ENCODE peak calls at places on chromosomes 4 and X, in ten cellular contexts. S, O, R, U, D, X, F, P, T and A are unnamed samples.

GRCh38 chr4:95388911-95389310 is 159.9 kb downstream of the UNC5C start:
- DNase-seq in F (no peak), X (no peak), R (no peak), T (no peak), D (no peak), S (no peak), P (no peak), O (no peak), U (no peak), A (no peak)

GRCh38 chr4:126630171-126630570 is 1002.6 kb upstream of the INTU start:
- DNase-seq in R (no peak), D (no peak), U (no peak), P (no peak), T (no peak), O (no peak), X (no peak), S (no peak), F (no peak), A (peak; percentile 38)

GRCh38 chr4:102318105-102318504 is 27.2 kb downstream of the SLC39A8 start:
- DNase-seq in D (no peak), R (no peak), U (no peak), O (no peak), F (no peak), X (no peak), T (no peak), S (no peak), P (no peak), A (no peak)

GRCh38 chr4:82715731-82716617 is 82.6 kb downstream of the SCD5 start:
- DNase-seq in S (no peak), R (no peak), X (no peak), U (no peak), F (no peak), O (no peak), T (no peak), P (peak; percentile 90), D (no peak), A (no peak)

GRCh38 chr4:155762351-155762750 is 3.5 kb downstream of the GUCY1B1 start:
- DNase-seq in S (no peak), F (no peak), X (no peak), O (no peak), P (no peak), D (no peak), R (no peak), T (no peak), U (no peak), A (no peak)

GRCh38 chr4:17578482-17578891 is 1.5 kb downstream of the LAP3 start:
- DNase-seq in R (peak; percentile 59), T (peak; percentile 63), X (no peak), S (no peak), D (no peak), P (peak; percentile 71), U (no peak), F (no peak), O (no peak), A (no peak)

GRCh38 chrX:21989415-21989814 is 42.7 kb upstream of the PHEX start:
- DNase-seq in F (no peak), X (no peak), T (no peak), O (no peak), R (no peak), U (no peak), S (no peak), P (no peak), D (no peak), A (no peak)

GRCh38 chr4:145937990-145938611 is 522 bp downstream of the ZNF827 start:
- DNase-seq in X (no peak), S (peak; percentile 10), T (peak; percentile 49), P (peak; percentile 87), R (peak; percentile 64), U (no peak), D (no peak), F (no peak), O (peak; percentile 24), A (peak; percentile 60)

GRCh38 chr4:169013396-169013795 is 3.3 kb upstream of the CBR4 start:
- DNase-seq in T (no peak), F (no peak), X (no peak), R (no peak), D (no peak), U (no peak), S (no peak), O (no peak), P (no peak), A (no peak)

GRCh38 chr4:99022566-99022965 is 27.0 kb downstream of the METAP1 start:
- DNase-seq in X (no peak), D (no peak), F (no peak), S (no peak), P (no peak), T (no peak), O (no peak), U (no peak), R (no peak), A (no peak)

GRCh38 chrX:53321216-53321942 is 40.0 kb upstream of the IQSEC2 start:
- DNase-seq in X (no peak), T (no peak), P (peak; percentile 90), O (no peak), S (no peak), D (peak; percentile 33), R (no peak), F (no peak), U (no peak), A (peak; percentile 19)

GRCh38 chr4:90183254-90183653 is 56.1 kb downstream of the CCSER1 start:
- DNase-seq in F (no peak), R (no peak), D (no peak), X (no peak), S (no peak), T (peak; percentile 88), U (no peak), P (no peak), O (no peak), A (no peak)

GRCh38 chrX:68196939-68197791 is 236.1 kb downstream of the OPHN1 start:
- DNase-seq in D (peak; percentile 36), X (no peak), T (peak; percentile 52), S (peak; percentile 43), U (no peak), F (peak; percentile 37), P (peak; percentile 58), O (no peak), R (peak; percentile 37), A (peak; percentile 63)

GRCh38 chrX:102651968-102652744 is 873 bp downstream of the GPRASP1 start:
- DNase-seq in F (no peak), P (peak; percentile 54), U (no peak), S (peak; percentile 22), X (no peak), O (peak; percentile 53), D (peak; percentile 41), T (peak; percentile 14), R (no peak), A (peak; percentile 15)

GRCh38 chrX:109760241-109760921 is 27.3 kb upstream of the ACSL4 start:
- DNase-seq in F (no peak), R (no peak), O (no peak), X (no peak), P (no peak), D (no peak), S (no peak), T (no peak), U (no peak), A (peak; percentile 11)

DNA sequence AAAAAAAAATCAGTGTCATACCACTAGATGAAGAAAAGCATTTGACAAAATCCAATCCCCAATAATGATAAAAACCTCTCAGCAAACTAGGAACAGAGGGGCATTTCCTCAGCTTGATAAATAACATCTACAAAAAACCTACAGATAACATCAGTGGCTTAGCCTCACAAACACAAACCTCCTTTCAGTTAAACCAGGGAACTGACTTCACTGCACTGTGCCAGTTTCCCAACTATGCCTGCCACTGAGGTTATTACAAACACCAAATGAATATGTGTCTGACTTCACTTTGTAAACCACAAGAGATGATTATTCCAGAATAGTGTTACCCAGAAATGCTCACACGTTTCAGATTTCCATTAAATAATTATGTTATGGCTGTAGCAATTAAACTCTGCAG is 15.3 kb downstream of the MTMR8 start:
- DNase-seq in S (no peak), O (no peak), U (no peak), T (no peak), F (no peak), R (no peak), D (no peak), P (no peak), X (no peak), A (no peak)
- H3K9me3 ChIP-seq in S (no peaks in the 10 kb centered on the region), O (peaks cover 4% of the 10 kb centered on the region), U (no peaks in the 10 kb centered on the region), T (peaks cover 1% of the 10 kb centered on the region), F (peaks cover 49% of the 10 kb centered on the region), R (no peaks in the 10 kb centered on the region), D (no peaks in the 10 kb centered on the region), P (peaks cover 3% of the 10 kb centered on the region), X (no peaks in the 10 kb centered on the region), A (no peaks in the 10 kb centered on the region)

DNA sequence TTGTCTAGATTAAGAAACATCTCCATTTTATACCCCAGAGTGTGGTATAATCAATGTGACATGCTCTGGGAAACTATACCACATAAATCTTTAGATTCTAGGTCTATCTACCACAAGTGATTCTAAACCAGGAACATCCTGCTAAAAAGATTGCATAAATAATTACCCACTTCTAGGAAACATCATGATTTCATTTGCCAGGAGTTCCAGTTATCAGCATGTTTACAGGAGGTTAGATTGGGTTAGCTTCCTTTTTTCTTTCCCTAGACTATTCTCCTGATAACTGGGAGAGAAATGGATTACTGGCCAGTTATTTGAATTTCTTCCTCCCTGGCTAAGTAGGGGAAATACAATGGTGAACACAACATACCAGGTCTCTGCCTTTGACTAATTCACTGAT is 230.3 kb upstream of the BOD1L1 start:
- DNase-seq in D (no peak), F (no peak), U (no peak), R (no peak), P (no peak), X (no peak), T (no peak), S (no peak), O (no peak), A (no peak)
- H3K9me3 ChIP-seq in D (no peaks in the 10 kb centered on the region), F (no peaks in the 10 kb centered on the region), U (peaks cover 8% of the 10 kb centered on the region), R (no peaks in the 10 kb centered on the region), P (no peaks in the 10 kb centered on the region), X (no peaks in the 10 kb centered on the region), T (no peaks in the 10 kb centered on the region), S (no peaks in the 10 kb centered on the region), O (no peaks in the 10 kb centered on the region), A (no peaks in the 10 kb centered on the region)

DNA sequence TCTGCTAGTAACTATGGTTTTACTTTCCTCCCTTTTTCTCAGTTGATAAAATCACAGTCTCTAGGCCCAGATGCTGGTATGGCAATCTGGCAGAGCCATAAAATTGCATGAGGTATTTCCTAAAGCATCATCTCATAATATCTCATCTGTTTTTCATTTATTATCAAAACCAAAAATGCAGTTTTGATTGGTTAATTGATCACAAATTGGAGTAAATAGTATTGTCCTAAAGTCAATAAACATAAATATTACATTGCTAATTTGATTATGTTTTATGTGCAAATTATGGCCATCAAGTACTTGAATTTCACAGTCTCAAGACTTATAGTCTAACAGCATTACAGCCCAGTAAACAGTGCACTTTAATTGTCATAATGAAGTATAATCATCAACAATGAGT is 2365.6 kb downstream of the ARAP2 start:
- DNase-seq in U (no peak), D (no peak), R (no peak), X (no peak), T (no peak), S (no peak), P (no peak), O (no peak), F (no peak), A (no peak)
- H3K9me3 ChIP-seq in U (peaks cover 6% of the 10 kb centered on the region), D (no peaks in the 10 kb centered on the region), R (no peaks in the 10 kb centered on the region), X (no peaks in the 10 kb centered on the region), T (no peaks in the 10 kb centered on the region), S (no peaks in the 10 kb centered on the region), P (no peaks in the 10 kb centered on the region), O (no peaks in the 10 kb centered on the region), F (no peaks in the 10 kb centered on the region), A (no peaks in the 10 kb centered on the region)

DNA sequence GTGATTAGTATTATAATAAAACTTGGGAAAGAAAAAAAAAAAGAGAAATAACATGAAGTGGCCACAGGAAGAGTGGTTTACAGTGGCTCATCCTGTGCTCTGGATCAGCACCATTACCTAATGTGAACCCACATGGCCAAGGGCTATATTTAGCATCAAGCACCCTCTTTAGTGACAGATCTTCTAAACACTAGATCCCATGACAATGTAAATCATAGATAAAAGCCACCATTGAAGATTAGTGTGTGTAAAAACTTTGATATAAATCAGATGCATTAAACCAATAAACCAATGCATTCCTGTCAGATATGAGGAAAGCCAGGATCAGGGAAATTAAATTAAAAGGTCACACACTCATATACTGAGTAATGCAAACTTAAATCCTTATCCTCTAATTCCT is 400.6 kb upstream of the MAGEB18 start:
- DNase-seq in F (no peak), D (no peak), R (no peak), S (no peak), O (no peak), U (no peak), P (no peak), X (no peak), T (no peak), A (no peak)
- H3K9me3 ChIP-seq in F (no peaks in the 10 kb centered on the region), D (no peaks in the 10 kb centered on the region), R (no peaks in the 10 kb centered on the region), S (no peaks in the 10 kb centered on the region), O (no peaks in the 10 kb centered on the region), U (no peaks in the 10 kb centered on the region), P (no peaks in the 10 kb centered on the region), X (no peaks in the 10 kb centered on the region), T (no peaks in the 10 kb centered on the region), A (no peaks in the 10 kb centered on the region)